ENCODE peak calls at places on chromosomes 6 and 20, in six cellular contexts. T is left ventricle myocardium inferior, X is IMR-90, P is breast epithelium, J is WERI-Rb-1, O is ovary. Z is an unnamed sample.

GRCh38 chr20:52105045-52105572 is 86.5 kb downstream of the ZFP64 start:
- DNase-seq in X (peak), P (no peak), T (no peak), J (no peak), O (peak), Z (peak)

GRCh38 chr20:47688385-47689381 is 96.6 kb downstream of the SULF2 start:
- DNase-seq in X (peak), O (no peak), J (no peak), T (no peak), P (no peak), Z (no peak)

GRCh38 chr6:5034328-5034727 is 30.5 kb upstream of the RPP40 start:
- DNase-seq in J (no peak), X (no peak), P (no peak), O (no peak), T (no peak), Z (no peak)

GRCh38 chr20:25139061-25139705 is 56.3 kb upstream of the ENTPD6 start:
- DNase-seq in X (no peak), P (no peak), O (no peak), J (peak), T (no peak), Z (no peak)

GRCh38 chr20:59004763-59005522 is 2.1 kb downstream of the CTSZ start:
- DNase-seq in X (no peak), O (no peak), P (no peak), T (peak), J (no peak), Z (no peak)

GRCh38 chr20:24131684-24132083 is 143.1 kb upstream of the GGTLC1 start:
- DNase-seq in P (no peak), T (no peak), J (no peak), O (no peak), X (no peak), Z (no peak)

GRCh38 chr6:71404145-71404966 is 115.7 kb downstream of the OGFRL1 start:
- DNase-seq in O (no peak), T (no peak), X (peak), J (no peak), P (no peak), Z (no peak)

GRCh38 chr6:125798734-125799510 is 8.2 kb downstream of the NCOA7 start:
- DNase-seq in O (no peak), T (no peak), J (no peak), X (no peak), P (no peak), Z (no peak)

GRCh38 chr6:25138024-25138696 is 141.0 kb upstream of the CARMIL1 start:
- DNase-seq in T (peak), P (peak), O (peak), X (peak), J (no peak), Z (peak)

GRCh38 chr6:98843274-98844243 is 9.2 kb downstream of the POU3F2 start:
- DNase-seq in X (no peak), O (no peak), J (no peak), P (no peak), T (no peak), Z (no peak)

GRCh38 chr6:117613920-117614535 is 11.7 kb upstream of the GOPC start:
- DNase-seq in P (no peak), J (no peak), O (no peak), X (no peak), T (no peak), Z (no peak)

GRCh38 chr20:37315293-37316110 is 26.0 kb downstream of the MANBAL start:
- DNase-seq in X (peak), P (no peak), T (peak), O (peak), J (no peak), Z (no peak)

GRCh38 chr6:120805267-120805666 is 529.0 kb downstream of the TBC1D32 start:
- DNase-seq in X (no peak), P (no peak), J (no peak), T (no peak), O (no peak), Z (no peak)

GRCh38 chr20:33663161-33664084 is 1.3 kb downstream of the C20orf144 start:
- DNase-seq in P (no peak), O (peak), J (peak), T (peak), X (peak), Z (peak)

GRCh38 chr20:57309544-57310115 is 20.0 kb upstream of the SPO11 start:
- DNase-seq in T (no peak), O (no peak), P (no peak), X (no peak), J (no peak), Z (no peak)
- H3K27ac ChIP-seq in T (no peak), O (no peak), P (no peak), X (no peak), J (no peak), Z (no peak)

DNA sequence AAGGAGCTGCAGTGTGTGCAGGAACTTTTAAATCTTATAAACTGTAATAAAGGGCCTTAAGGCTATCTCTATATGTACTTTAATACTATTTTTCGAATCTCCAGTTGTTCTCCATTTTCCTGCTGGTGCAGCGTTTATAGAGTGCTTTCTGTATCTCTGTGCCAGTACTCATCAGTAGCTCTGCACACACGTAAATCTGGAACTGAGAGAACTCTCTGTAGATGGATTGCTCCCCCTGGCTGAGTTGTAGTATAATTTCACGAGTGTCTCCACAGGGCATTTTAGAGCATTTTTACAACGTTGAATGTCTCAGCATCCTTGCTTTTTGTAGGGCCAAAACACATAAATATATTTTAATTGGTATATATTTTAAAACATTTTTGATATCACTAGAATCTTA is 256.5 kb downstream of the TRDN start:
- DNase-seq in X (no peak), J (peak), T (no peak), P (no peak), O (no peak), Z (peak)
- TF ChIP-seq CTCF in X (no peak), J (peak), T (peak), P (no peak), O (no peak), Z (peak)

GRCh38 chr6:32952817-32953739 is at the start of gene HLA-DMA:
- DNase-seq in P (peak), T (peak), J (peak), X (peak), O (peak), Z (peak)

GRCh38 chr6:32949113-32949512 is 3.8 kb downstream of the HLA-DMA start:
- DNase-seq in J (no peak), T (no peak), X (no peak), O (no peak), P (no peak), Z (no peak)

GRCh38 chr6:32950449-32950848 is 2.4 kb downstream of the HLA-DMA start:
- DNase-seq in X (no peak), J (no peak), P (no peak), T (no peak), O (no peak), Z (no peak)

GRCh38 chr6:32947552-32948465 is 5.1 kb downstream of the HLA-DMA start:
- DNase-seq in T (no peak), O (no peak), X (peak), J (peak), P (no peak), Z (peak)

DNA sequence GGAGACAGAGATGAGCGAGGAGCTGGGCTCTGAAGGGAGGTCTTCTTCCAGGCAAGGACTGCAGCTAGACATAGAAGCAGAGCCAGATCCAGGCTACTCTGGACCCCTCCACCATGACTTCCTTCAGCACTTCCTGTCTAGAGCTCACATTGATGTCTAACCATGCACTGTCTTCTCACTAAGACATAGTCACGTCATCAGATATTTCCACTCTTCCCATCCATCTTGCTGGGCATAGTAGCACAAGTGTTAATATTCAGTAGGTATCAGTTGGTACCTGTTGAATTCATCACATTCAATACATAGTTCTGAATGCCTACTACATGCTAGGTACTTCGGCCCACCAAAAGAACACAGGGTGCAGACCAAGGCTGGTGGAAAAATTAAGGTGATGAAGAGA is 2.9 kb downstream of the HLA-DMA start:
- DNase-seq in T (no peak), P (no peak), X (no peak), O (no peak), J (no peak), Z (no peak)
- H3K27ac ChIP-seq in T (no peak), P (no peak), X (no peak), O (no peak), J (no peak), Z (no peak)

DNA sequence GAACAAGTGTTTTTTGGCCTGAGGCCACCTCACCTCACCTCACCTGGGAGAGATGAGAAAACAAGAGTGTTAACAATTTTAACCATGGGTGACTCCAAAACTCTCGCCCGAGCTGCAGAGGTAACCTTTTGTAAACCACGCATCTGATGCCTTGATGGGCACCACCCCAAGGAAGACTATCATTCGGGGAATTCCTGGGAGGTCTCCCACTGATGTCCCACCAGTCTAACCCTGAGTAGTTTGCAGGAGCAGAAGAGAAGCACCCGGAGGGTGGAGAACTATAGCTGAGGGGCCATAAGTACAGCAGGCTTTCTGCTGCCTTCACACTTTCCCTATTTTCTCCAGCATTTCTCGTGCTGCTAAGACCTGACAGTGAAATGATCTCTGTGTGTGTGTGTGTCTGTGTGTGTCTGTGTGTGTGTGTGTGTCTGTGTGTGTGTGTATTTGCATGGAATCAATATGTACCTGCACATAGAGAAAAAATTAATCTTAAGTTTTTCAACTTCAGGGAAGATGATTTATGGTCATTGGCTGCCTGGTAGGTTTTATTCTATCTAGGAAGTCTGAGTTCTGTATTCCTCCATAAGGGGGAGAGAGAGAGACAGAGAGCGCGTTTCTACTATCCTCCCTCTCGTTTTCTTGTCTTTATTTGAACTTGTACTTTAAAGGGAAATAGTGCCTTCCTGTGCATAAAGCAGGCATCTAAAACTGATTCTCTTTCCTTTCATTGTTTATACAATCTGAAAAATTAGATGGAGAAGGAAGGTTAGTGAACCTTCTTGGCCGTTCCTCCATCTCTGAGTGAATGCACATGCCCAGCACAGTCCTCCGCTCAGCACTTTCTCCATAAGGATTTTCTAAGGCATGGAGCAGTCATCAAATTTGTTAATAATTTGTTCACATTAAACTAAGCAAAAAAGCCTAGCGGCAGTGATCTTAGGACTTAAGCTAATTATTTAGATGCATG is 75.9 kb downstream of the CAP2 start:
- DNase-seq in O (no peak), P (no peak), T (no peak), J (no peak), X (no peak), Z (no peak)
- TF ChIP-seq CTCF in O (no peak), P (no peak), T (peak), J (peak), X (no peak), Z (peak)

DNA sequence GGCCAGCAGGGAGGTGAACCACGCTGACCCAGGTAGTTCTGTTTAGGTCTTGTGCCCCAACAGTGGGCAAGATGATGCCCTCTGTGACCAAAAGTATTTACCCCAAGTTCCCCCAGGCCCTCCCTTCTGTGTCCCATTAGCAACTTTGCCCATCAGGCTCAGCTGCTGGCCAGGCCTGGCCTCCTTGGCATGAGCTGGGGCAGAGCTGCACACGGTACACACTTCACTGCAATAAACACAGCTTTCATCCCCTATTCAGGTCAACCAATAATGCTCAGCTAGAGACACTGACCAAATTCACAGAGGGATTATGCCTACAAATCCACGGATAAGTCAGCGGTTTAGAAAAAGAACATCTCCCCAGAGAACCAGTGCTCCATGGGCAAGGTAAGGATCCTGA is 103.7 kb downstream of the SLC23A2 start:
- DNase-seq in T (no peak), J (no peak), P (no peak), O (no peak), X (no peak), Z (no peak)
- H3K27ac ChIP-seq in T (no peak), J (no peak), P (no peak), O (no peak), X (no peak), Z (peak)

GRCh38 chr20:62208805-62209755 is 11.0 kb downstream of the HRH3 start:
- DNase-seq in O (no peak), X (no peak), J (no peak), T (no peak), P (no peak), Z (no peak)
- TF ChIP-seq CTCF in O (no peak), X (no peak), J (peak), T (no peak), P (no peak), Z (no peak)

GRCh38 chr6:158662607-158663464 is 13.0 kb downstream of the SYTL3 start:
- DNase-seq in J (no peak), P (no peak), O (peak), T (no peak), X (peak), Z (no peak)

GRCh38 chr6:158661156-158661555 is 11.3 kb downstream of the SYTL3 start:
- DNase-seq in T (no peak), J (no peak), X (no peak), O (no peak), P (no peak), Z (no peak)

GRCh38 chr6:158666637-158667359 is 16.9 kb downstream of the SYTL3 start:
- DNase-seq in P (peak), J (no peak), X (peak), T (no peak), O (no peak), Z (no peak)

GRCh38 chr6:158665332-158665731 is 15.5 kb downstream of the SYTL3 start:
- DNase-seq in P (no peak), T (no peak), O (no peak), X (no peak), J (no peak), Z (no peak)

DNA sequence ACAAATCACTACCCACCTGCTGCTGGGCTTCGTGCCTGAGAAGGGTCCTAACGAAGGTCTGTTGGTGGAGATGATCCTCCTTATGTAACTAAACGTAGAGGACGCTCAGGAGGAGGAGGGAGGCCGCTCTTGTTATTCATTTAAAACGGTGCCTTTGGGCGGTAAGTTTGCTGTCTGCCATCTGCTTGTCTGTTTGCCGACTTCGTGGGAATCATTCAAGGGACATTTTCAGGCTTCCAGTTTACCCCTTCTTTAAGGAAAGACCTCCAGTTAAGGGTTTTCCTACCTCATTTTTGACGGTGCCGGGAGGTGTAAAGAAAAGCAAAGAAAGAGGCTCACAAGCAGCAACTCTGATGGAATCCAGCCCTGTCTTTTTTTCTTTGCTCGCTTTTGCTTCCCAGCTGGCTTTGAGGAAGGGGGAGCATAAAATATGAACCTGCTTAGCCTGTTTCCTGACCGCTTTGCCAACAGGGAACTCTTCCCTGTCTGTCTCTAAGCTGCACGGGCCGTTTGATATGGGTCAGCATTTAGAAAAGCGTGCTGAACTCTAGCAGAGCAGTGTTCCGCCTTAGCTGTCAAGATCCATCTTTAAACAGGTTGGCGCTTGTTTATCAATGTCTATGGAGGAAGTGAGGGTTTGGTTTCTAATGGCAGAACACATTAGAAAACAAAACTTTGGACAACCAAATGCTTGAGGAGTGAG is 13.8 kb downstream of the SYTL3 start:
- DNase-seq in X (no peak), T (no peak), O (no peak), P (peak), J (no peak), Z (no peak)
- H3K27ac ChIP-seq in X (peak), T (peak), O (peak), P (peak), J (no peak), Z (peak)

Z was measured in hepatocyte.